ENCODE peak calls at places on chromosomes 2 and 18, in four cellular contexts. C is HCT116, E is A549, X is GM12878. O is an unnamed sample.

GRCh38 chr2:56871641-56872040 is 687.9 kb downstream of the CCDC85A start:
- DNase-seq in C (no peak), E (no peak), X (no peak), O (no peak)

GRCh38 chr18:48136544-48137353 is 206.3 kb upstream of the SMAD2 start:
- DNase-seq in C (no peak), E (no peak), X (no peak), O (no peak)

GRCh38 chr2:167749641-167750040 is 497.8 kb downstream of the STK39 start:
- DNase-seq in C (no peak), E (no peak), X (no peak), O (no peak)

GRCh38 chr18:568731-569130 is 11.4 kb upstream of the CETN1 start:
- DNase-seq in C (no peak), E (no peak), X (no peak), O (no peak)

GRCh38 chr2:20065885-20066602 is 14.6 kb upstream of the LAPTM4A start:
- DNase-seq in C (no peak), E (peak), X (no peak), O (peak)

GRCh38 chr2:54724560-54725342 is 1.3 kb downstream of the EML6 start:
- DNase-seq in C (no peak), E (no peak), X (no peak), O (peak)

GRCh38 chr18:12741351-12741750 is 38.5 kb downstream of the PSMG2 start:
- DNase-seq in C (no peak), E (peak), X (no peak), O (no peak)

GRCh38 chr18:70384181-70384790 is 95.4 kb downstream of the SOCS6 start:
- DNase-seq in C (peak), E (peak), X (no peak), O (no peak)

GRCh38 chr2:95277246-95277906 is 3.1 kb downstream of the PROM2 start:
- DNase-seq in C (peak), E (no peak), X (no peak), O (peak)

GRCh38 chr2:233470839-233471238 is 95.7 kb downstream of the USP40 start:
- DNase-seq in C (no peak), E (no peak), X (no peak), O (no peak)

GRCh38 chr2:8154270-8154669 is 527.6 kb upstream of the ID2 start:
- DNase-seq in C (no peak), E (no peak), X (no peak), O (no peak)

GRCh38 chr2:5123597-5124196 is 568.5 kb upstream of the SOX11 start:
- DNase-seq in C (no peak), E (no peak), X (no peak), O (no peak)

GRCh38 chr2:45871541-45871940 is 220.1 kb downstream of the PRKCE start:
- DNase-seq in C (no peak), E (no peak), X (no peak), O (no peak)

GRCh38 chr2:85071096-85071495 is 62.1 kb upstream of the TCF7L1 start:
- DNase-seq in C (no peak), E (no peak), X (no peak), O (no peak)

GRCh38 chr18:38025433-38026038 is 459.9 kb upstream of the CELF4 start:
- DNase-seq in C (no peak), E (no peak), X (no peak), O (no peak)

GRCh38 chr2:218180728-218181127 is 14.0 kb upstream of the CXCR1 start:
- DNase-seq in C (no peak), E (no peak), X (no peak), O (no peak)

GRCh38 chr2:43226955-43227829 is 786 bp upstream of the ZFP36L2 start:
- DNase-seq in C (peak), E (peak), X (no peak), O (peak)

GRCh38 chr18:26473721-26474120 is 74.6 kb downstream of the KCTD1 start:
- DNase-seq in C (no peak), E (no peak), X (no peak), O (no peak)

GRCh38 chr18:36697905-36698304 is 130.9 kb downstream of the TPGS2 start:
- DNase-seq in C (no peak), E (no peak), X (no peak), O (peak)

GRCh38 chr18:7393080-7393479 is 162.2 kb downstream of the LRRC30 start:
- DNase-seq in C (no peak), E (no peak), X (no peak), O (no peak)
- TF ChIP-seq POLR2A in C (no peak), E (no peak), X (no peak), O (no peak)

GRCh38 chr2:73233932-73234832 is at the start of gene CCT7:
- DNase-seq in C (peak), E (peak), X (peak), O (peak)
- TF ChIP-seq POLR2A in C (peak), E (peak), X (peak), O (peak)

GRCh38 chr2:148645925-148646559 is 1.5 kb downstream of the EPC2 start:
- DNase-seq in C (peak), E (peak), X (peak), O (peak)
- TF ChIP-seq POLR2A in C (no peak), E (no peak), X (no peak), O (no peak)

GRCh38 chr2:75710577-75711253 is at the start of gene GCFC2:
- DNase-seq in C (peak), E (peak), X (peak), O (peak)
- TF ChIP-seq POLR2A in C (peak), E (peak), X (peak), O (peak)

GRCh38 chr2:216491757-216492635 is 6.6 kb upstream of the RPL37A start:
- DNase-seq in C (no peak), E (no peak), X (peak), O (no peak)
- TF ChIP-seq POLR2A in C (no peak), E (no peak), X (peak), O (no peak)

DNA sequence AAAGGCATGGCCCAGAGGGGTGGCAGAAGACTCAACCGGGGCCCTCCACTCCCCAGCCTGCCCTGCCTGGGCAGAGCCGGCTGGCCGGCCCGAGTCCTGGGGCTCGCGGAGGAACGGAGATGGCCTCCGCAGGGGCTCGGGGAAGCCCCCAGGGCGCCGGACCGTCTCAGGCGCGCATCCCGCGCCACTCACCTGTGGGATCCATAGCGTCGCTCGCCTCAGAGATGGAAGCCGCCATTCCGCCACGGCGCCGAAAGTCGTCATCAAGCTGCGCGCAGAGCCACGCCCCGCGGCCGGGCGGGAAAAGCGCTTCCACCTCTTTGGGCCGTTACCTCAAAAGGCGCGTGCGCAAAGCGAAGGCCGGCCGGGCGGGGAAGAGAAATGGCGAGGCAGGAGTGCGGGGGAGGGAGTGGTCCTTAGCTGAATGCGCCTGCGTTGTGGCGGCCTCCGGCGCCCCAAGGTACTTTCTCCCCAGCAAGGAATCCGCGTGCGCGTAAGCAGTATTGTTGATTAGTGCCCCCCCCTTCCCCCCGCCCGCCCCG is at the start of gene SMPD4:
- DNase-seq in C (peak), E (peak), X (peak), O (peak)
- TF ChIP-seq POLR2A in C (no peak), E (peak), X (peak), O (peak)

GRCh38 chr2:30296496-30296895 is 65.2 kb downstream of the LBH start:
- DNase-seq in C (no peak), E (no peak), X (no peak), O (no peak)
- TF ChIP-seq POLR2A in C (no peak), E (no peak), X (no peak), O (no peak)

DNA sequence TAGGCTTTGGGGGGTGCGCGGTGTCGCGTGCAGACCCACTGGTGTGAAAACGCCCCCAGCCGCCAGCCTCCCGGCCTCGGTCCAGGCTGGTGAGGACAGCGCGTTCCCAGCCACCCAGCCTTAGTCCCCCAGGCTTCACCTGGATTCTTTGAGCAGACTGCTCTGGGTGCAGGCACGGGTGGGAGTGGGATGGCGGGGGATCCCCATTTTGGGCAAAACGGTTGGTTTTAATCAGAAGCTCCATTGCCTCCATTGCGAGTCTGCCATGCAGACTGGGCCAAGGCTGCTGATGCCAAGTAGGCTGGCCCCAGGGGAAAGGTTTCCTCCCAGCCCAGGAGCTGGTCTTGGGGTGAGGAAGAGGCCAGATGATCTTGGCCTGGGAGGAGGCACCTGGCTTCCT is 445 bp downstream of the MLPH start:
- DNase-seq in C (no peak), E (no peak), X (no peak), O (no peak)
- TF ChIP-seq POLR2A in C (no peak), E (no peak), X (no peak), O (no peak)

O was measured in H54.